ENCODE peak calls at places on chromosome 15, in eight cellular contexts. Q is A172, L is AG20443, K is T-helper 22 cell, W is cardiac fibroblast, F is GM18507, M is retina, N is T follicular helper cell. V is an unnamed sample.

GRCh38 chr15:71329509-71330260 is 214.4 kb downstream of the THSD4 start:
- DNase-seq in Q (peak), M (no peak), F (no peak), K (no peak), L (peak), N (no peak), W (peak), V (peak)

GRCh38 chr15:69607101-69607500 is 154.5 kb downstream of the RPLP1 start:
- DNase-seq in Q (no peak), M (no peak), F (no peak), L (peak), N (no peak), K (no peak), W (no peak), V (no peak)

GRCh38 chr15:44796508-44796907 is 60.2 kb downstream of the TRIM69 start:
- DNase-seq in K (no peak), W (no peak), M (no peak), N (no peak), F (no peak), Q (no peak), L (no peak), V (no peak)

GRCh38 chr15:40439461-40440299 is 1.1 kb upstream of the BAHD1 start:
- DNase-seq in L (no peak), M (peak), W (no peak), F (no peak), N (no peak), K (no peak), Q (peak), V (peak)

GRCh38 chr15:74725845-74726773 is 781 bp upstream of the CYP1A1 start:
- DNase-seq in N (peak), L (peak), W (no peak), F (peak), M (peak), Q (no peak), K (peak), V (peak)

GRCh38 chr15:88512606-88513005 is 33.9 kb downstream of the DET1 start:
- DNase-seq in L (no peak), M (no peak), F (no peak), W (no peak), N (no peak), Q (peak), K (no peak), V (no peak)

GRCh38 chr15:76286231-76286879 is 24.9 kb downstream of the ETFA start:
- DNase-seq in K (no peak), L (peak), M (no peak), W (no peak), Q (peak), N (no peak), F (peak), V (peak)

GRCh38 chr15:68672781-68673205 is 94.0 kb downstream of the CORO2B start:
- DNase-seq in Q (no peak), W (peak), F (no peak), L (no peak), N (no peak), M (peak), K (no peak), V (peak)

GRCh38 chr15:41292521-41292920 is 39.9 kb downstream of the OIP5 start:
- DNase-seq in Q (no peak), L (no peak), W (no peak), F (no peak), M (no peak), N (no peak), K (no peak), V (no peak)

GRCh38 chr15:37096878-37097568 is 3.3 kb downstream of the MEIS2 start:
- DNase-seq in L (peak), N (no peak), F (no peak), M (no peak), K (no peak), W (peak), Q (no peak), V (peak)

GRCh38 chr15:36977620-36978610 is 122.4 kb downstream of the MEIS2 start:
- DNase-seq in W (no peak), M (no peak), F (no peak), L (no peak), Q (no peak), K (no peak), N (no peak), V (no peak)

GRCh38 chr15:88246666-88247446 is 9.7 kb downstream of the NTRK3 start:
- DNase-seq in Q (peak), M (peak), F (peak), L (peak), N (peak), K (peak), W (peak), V (peak)

GRCh38 chr15:69117431-69117841 is 43.0 kb upstream of the GLCE start:
- DNase-seq in F (no peak), Q (no peak), L (no peak), M (peak), K (no peak), N (no peak), W (no peak), V (no peak)

GRCh38 chr15:42933886-42934667 is 13.5 kb upstream of the TTBK2 start:
- DNase-seq in N (no peak), M (no peak), L (no peak), F (no peak), W (no peak), K (no peak), Q (peak), V (no peak)

GRCh38 chr15:42919794-42920280 is 741 bp downstream of the TTBK2 start:
- DNase-seq in Q (peak), K (no peak), F (no peak), W (peak), L (peak), M (peak), N (peak), V (peak)

GRCh38 chr15:40879609-40880008 is 5.6 kb upstream of the RHOV start:
- DNase-seq in M (no peak), F (no peak), N (no peak), W (no peak), L (no peak), K (no peak), Q (no peak), V (no peak)

GRCh38 chr15:96359772-96360498 is 29.4 kb downstream of the NR2F2 start:
- DNase-seq in Q (no peak), W (peak), L (peak), F (no peak), M (peak), K (no peak), N (no peak), V (peak)

GRCh38 chr15:95138604-95139270 is 907.4 kb downstream of the MCTP2 start:
- DNase-seq in Q (no peak), K (no peak), W (no peak), L (no peak), M (no peak), F (no peak), N (no peak), V (no peak)

GRCh38 chr15:82625136-82625535 is 22.0 kb downstream of the CPEB1 start:
- DNase-seq in L (peak), Q (no peak), M (no peak), N (no peak), W (no peak), K (no peak), F (no peak), V (no peak)

GRCh38 chr15:40906101-40906946 is 12.1 kb downstream of the VPS18 start:
- DNase-seq in F (peak), W (peak), L (peak), M (peak), Q (peak), N (peak), K (peak), V (peak)

GRCh38 chr15:46808834-46809233 is 908.5 kb upstream of the SEMA6D start:
- DNase-seq in N (no peak), F (no peak), Q (no peak), K (no peak), W (no peak), L (no peak), M (no peak), V (no peak)

GRCh38 chr15:76903251-76903681 is 1.9 kb downstream of the SCAPER start:
- DNase-seq in K (no peak), N (no peak), W (peak), F (no peak), M (peak), Q (peak), L (peak), V (peak)

GRCh38 chr15:48186271-48186670 is 5.2 kb upstream of the CTXN2 start:
- DNase-seq in K (no peak), Q (no peak), L (no peak), W (no peak), N (no peak), M (no peak), F (no peak), V (no peak)

V was measured in foreskin fibroblast.